ENCODE peak calls at places on chromosomes 4 and X, in seven cellular contexts. One of them, this sample, is unnamed.

GRCh38 chrX:40153335-40154221 is 55.8 kb upstream of the BCOR start:
- DNase-seq in aorta: peak
- DNase-seq in naive thymus-derived CD4-positive, alpha-beta T cell: no peak
- DNase-seq in BJ: no peak
- DNase-seq in stomach: peak
- DNase-seq in tibial artery: peak
- DNase-seq in Caco-2: no peak
- DNase-seq in this sample: peak

GRCh38 chr4:3294401-3295241 is 1.8 kb downstream of the RGS12 start:
- DNase-seq in stomach: peak
- DNase-seq in naive thymus-derived CD4-positive, alpha-beta T cell: no peak
- DNase-seq in Caco-2: no peak
- DNase-seq in BJ: no peak
- DNase-seq in tibial artery: no peak
- DNase-seq in aorta: peak
- DNase-seq in this sample: no peak

GRCh38 chr4:75549019-75549418 is 6.8 kb upstream of the ODAPH start:
- DNase-seq in tibial artery: no peak
- DNase-seq in stomach: no peak
- DNase-seq in naive thymus-derived CD4-positive, alpha-beta T cell: no peak
- DNase-seq in aorta: no peak
- DNase-seq in Caco-2: no peak
- DNase-seq in BJ: no peak
- DNase-seq in this sample: no peak

GRCh38 chr4:77635246-77635645 is 29.6 kb downstream of the CXCL13 start:
- DNase-seq in tibial artery: no peak
- DNase-seq in Caco-2: no peak
- DNase-seq in BJ: no peak
- DNase-seq in aorta: no peak
- DNase-seq in stomach: no peak
- DNase-seq in naive thymus-derived CD4-positive, alpha-beta T cell: no peak
- DNase-seq in this sample: no peak

GRCh38 chr4:88033309-88033708 is 25.9 kb downstream of the PKD2 start:
- DNase-seq in BJ: no peak
- DNase-seq in naive thymus-derived CD4-positive, alpha-beta T cell: peak
- DNase-seq in tibial artery: no peak
- DNase-seq in Caco-2: peak
- DNase-seq in stomach: peak
- DNase-seq in aorta: no peak
- DNase-seq in this sample: no peak

GRCh38 chr4:166622425-166622977 is 611.8 kb downstream of the SPOCK3 start:
- DNase-seq in naive thymus-derived CD4-positive, alpha-beta T cell: no peak
- DNase-seq in BJ: no peak
- DNase-seq in Caco-2: no peak
- DNase-seq in stomach: no peak
- DNase-seq in aorta: no peak
- DNase-seq in tibial artery: no peak
- DNase-seq in this sample: no peak

GRCh38 chr4:1209821-1210220 is 37.4 kb upstream of the SPON2 start:
- DNase-seq in tibial artery: peak
- DNase-seq in aorta: peak
- DNase-seq in Caco-2: peak
- DNase-seq in stomach: peak
- DNase-seq in BJ: peak
- DNase-seq in naive thymus-derived CD4-positive, alpha-beta T cell: no peak
- DNase-seq in this sample: peak

GRCh38 chr4:99061048-99061447 is 27.5 kb downstream of the ADH5 start:
- DNase-seq in tibial artery: no peak
- DNase-seq in Caco-2: no peak
- DNase-seq in BJ: no peak
- DNase-seq in aorta: no peak
- DNase-seq in naive thymus-derived CD4-positive, alpha-beta T cell: no peak
- DNase-seq in stomach: no peak
- DNase-seq in this sample: no peak

GRCh38 chr4:73055241-73055897 is 14.1 kb downstream of the COX18 start:
- DNase-seq in aorta: no peak
- DNase-seq in Caco-2: no peak
- DNase-seq in naive thymus-derived CD4-positive, alpha-beta T cell: no peak
- DNase-seq in stomach: no peak
- DNase-seq in BJ: no peak
- DNase-seq in tibial artery: no peak
- DNase-seq in this sample: no peak

GRCh38 chr4:6847134-6847533 is 62.5 kb upstream of the TBC1D14 start:
- DNase-seq in aorta: no peak
- DNase-seq in BJ: no peak
- DNase-seq in tibial artery: no peak
- DNase-seq in stomach: no peak
- DNase-seq in naive thymus-derived CD4-positive, alpha-beta T cell: no peak
- DNase-seq in Caco-2: no peak
- DNase-seq in this sample: no peak

GRCh38 chrX:154486052-154486395 is 391 bp downstream of the UBL4A start:
- DNase-seq in naive thymus-derived CD4-positive, alpha-beta T cell: no peak
- DNase-seq in aorta: peak
- DNase-seq in Caco-2: no peak
- DNase-seq in tibial artery: no peak
- DNase-seq in stomach: peak
- DNase-seq in BJ: no peak
- DNase-seq in this sample: peak

GRCh38 chr4:30721353-30722091 is 1.4 kb downstream of the PCDH7 start:
- DNase-seq in Caco-2: no peak
- DNase-seq in tibial artery: peak
- DNase-seq in stomach: peak
- DNase-seq in aorta: peak
- DNase-seq in naive thymus-derived CD4-positive, alpha-beta T cell: no peak
- DNase-seq in BJ: no peak
- DNase-seq in this sample: peak

GRCh38 chr4:24999392-25000104 is 31.2 kb downstream of the LGI2 start:
- DNase-seq in stomach: no peak
- DNase-seq in naive thymus-derived CD4-positive, alpha-beta T cell: no peak
- DNase-seq in BJ: no peak
- DNase-seq in tibial artery: no peak
- DNase-seq in aorta: no peak
- DNase-seq in Caco-2: no peak
- DNase-seq in this sample: no peak

GRCh38 chr4:173182403-173182802 is 13.8 kb downstream of the GALNT7 start:
- DNase-seq in Caco-2: no peak
- DNase-seq in stomach: no peak
- DNase-seq in aorta: no peak
- DNase-seq in BJ: peak
- DNase-seq in naive thymus-derived CD4-positive, alpha-beta T cell: no peak
- DNase-seq in tibial artery: no peak
- DNase-seq in this sample: no peak

GRCh38 chr4:123856689-123857545 is 460.3 kb downstream of the SPRY1 start:
- DNase-seq in naive thymus-derived CD4-positive, alpha-beta T cell: no peak
- DNase-seq in Caco-2: peak
- DNase-seq in stomach: peak
- DNase-seq in BJ: no peak
- DNase-seq in tibial artery: no peak
- DNase-seq in aorta: peak
- DNase-seq in this sample: no peak

GRCh38 chr4:138445098-138445497 is 202.9 kb upstream of the SLC7A11 start:
- DNase-seq in tibial artery: no peak
- DNase-seq in naive thymus-derived CD4-positive, alpha-beta T cell: no peak
- DNase-seq in BJ: peak
- DNase-seq in aorta: no peak
- DNase-seq in Caco-2: no peak
- DNase-seq in stomach: no peak
- DNase-seq in this sample: no peak

GRCh38 chr4:54217642-54218486 is 11.2 kb upstream of the PDGFRA start:
- DNase-seq in BJ: peak
- DNase-seq in Caco-2: peak
- DNase-seq in aorta: peak
- DNase-seq in stomach: peak
- DNase-seq in naive thymus-derived CD4-positive, alpha-beta T cell: peak
- DNase-seq in tibial artery: peak
- DNase-seq in this sample: peak

GRCh38 chr4:143668930-143669553 is 31.4 kb downstream of the FREM3 start:
- DNase-seq in tibial artery: no peak
- DNase-seq in naive thymus-derived CD4-positive, alpha-beta T cell: no peak
- DNase-seq in aorta: no peak
- DNase-seq in BJ: no peak
- DNase-seq in stomach: no peak
- DNase-seq in Caco-2: no peak
- DNase-seq in this sample: no peak

GRCh38 chr4:153212755-153213154 is 8.5 kb downstream of the TRIM2 start:
- DNase-seq in BJ: no peak
- DNase-seq in Caco-2: no peak
- DNase-seq in tibial artery: no peak
- DNase-seq in aorta: no peak
- DNase-seq in naive thymus-derived CD4-positive, alpha-beta T cell: no peak
- DNase-seq in stomach: no peak
- DNase-seq in this sample: no peak

GRCh38 chr4:186953601-186954260 is 230.1 kb upstream of the FAT1 start:
- DNase-seq in naive thymus-derived CD4-positive, alpha-beta T cell: no peak
- DNase-seq in Caco-2: no peak
- DNase-seq in BJ: no peak
- DNase-seq in tibial artery: no peak
- DNase-seq in aorta: no peak
- DNase-seq in stomach: no peak
- DNase-seq in this sample: no peak

GRCh38 chrX:54413753-54414152 is 26.5 kb upstream of the TSR2 start:
- DNase-seq in tibial artery: no peak
- DNase-seq in stomach: no peak
- DNase-seq in aorta: no peak
- DNase-seq in Caco-2: no peak
- DNase-seq in BJ: no peak
- DNase-seq in naive thymus-derived CD4-positive, alpha-beta T cell: no peak
- DNase-seq in this sample: no peak

GRCh38 chr4:103075435-103075893 is 1.1 kb downstream of the SLC9B2 start:
- DNase-seq in BJ: no peak
- DNase-seq in tibial artery: no peak
- DNase-seq in aorta: no peak
- DNase-seq in stomach: no peak
- DNase-seq in naive thymus-derived CD4-positive, alpha-beta T cell: no peak
- DNase-seq in Caco-2: peak
- DNase-seq in this sample: no peak

GRCh38 chr4:128574706-128575105 is 234.8 kb upstream of the JADE1 start:
- DNase-seq in Caco-2: peak
- DNase-seq in aorta: peak
- DNase-seq in BJ: no peak
- DNase-seq in naive thymus-derived CD4-positive, alpha-beta T cell: peak
- DNase-seq in tibial artery: peak
- DNase-seq in stomach: peak
- DNase-seq in this sample: peak

GRCh38 chr4:86357608-86358007 is 2.2 kb downstream of the MAPK10 start:
- DNase-seq in naive thymus-derived CD4-positive, alpha-beta T cell: no peak
- DNase-seq in Caco-2: no peak
- DNase-seq in BJ: no peak
- DNase-seq in tibial artery: no peak
- DNase-seq in aorta: no peak
- DNase-seq in stomach: no peak
- DNase-seq in this sample: no peak
- H3K4me3 ChIP-seq in naive thymus-derived CD4-positive, alpha-beta T cell: no peak
- H3K4me3 ChIP-seq in Caco-2: no peak
- H3K4me3 ChIP-seq in BJ: no peak
- H3K4me3 ChIP-seq in tibial artery: no peak
- H3K4me3 ChIP-seq in aorta: no peak
- H3K4me3 ChIP-seq in stomach: no peak
- H3K4me3 ChIP-seq in this sample: no peak

DNA sequence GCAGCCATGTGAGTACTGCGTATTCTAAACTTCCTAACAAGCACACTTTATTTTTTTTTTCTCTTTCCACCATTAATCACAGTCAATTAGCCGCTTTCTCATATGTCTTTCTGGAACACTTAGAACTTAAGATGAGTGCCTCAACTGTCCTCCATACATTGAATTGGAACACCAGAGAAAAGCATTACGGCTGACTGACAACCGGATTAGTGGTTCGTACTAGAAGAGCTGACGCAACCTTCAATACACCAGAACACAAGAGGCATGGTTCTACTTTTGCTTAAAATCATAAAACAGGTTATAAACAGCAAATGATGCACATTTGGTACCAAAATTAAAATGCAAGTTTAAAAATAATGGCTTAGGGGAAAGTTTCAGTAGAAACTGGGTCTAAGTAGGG is 3.3 kb downstream of the TMEM47 start:
- DNase-seq in aorta: no peak
- DNase-seq in BJ: no peak
- DNase-seq in naive thymus-derived CD4-positive, alpha-beta T cell: no peak
- DNase-seq in Caco-2: no peak
- DNase-seq in tibial artery: no peak
- DNase-seq in stomach: no peak
- DNase-seq in this sample: no peak
- H3K4me3 ChIP-seq in aorta: peak
- H3K4me3 ChIP-seq in BJ: peak
- H3K4me3 ChIP-seq in naive thymus-derived CD4-positive, alpha-beta T cell: no peak
- H3K4me3 ChIP-seq in Caco-2: no peak
- H3K4me3 ChIP-seq in tibial artery: peak
- H3K4me3 ChIP-seq in stomach: peak
- H3K4me3 ChIP-seq in this sample: peak

DNA sequence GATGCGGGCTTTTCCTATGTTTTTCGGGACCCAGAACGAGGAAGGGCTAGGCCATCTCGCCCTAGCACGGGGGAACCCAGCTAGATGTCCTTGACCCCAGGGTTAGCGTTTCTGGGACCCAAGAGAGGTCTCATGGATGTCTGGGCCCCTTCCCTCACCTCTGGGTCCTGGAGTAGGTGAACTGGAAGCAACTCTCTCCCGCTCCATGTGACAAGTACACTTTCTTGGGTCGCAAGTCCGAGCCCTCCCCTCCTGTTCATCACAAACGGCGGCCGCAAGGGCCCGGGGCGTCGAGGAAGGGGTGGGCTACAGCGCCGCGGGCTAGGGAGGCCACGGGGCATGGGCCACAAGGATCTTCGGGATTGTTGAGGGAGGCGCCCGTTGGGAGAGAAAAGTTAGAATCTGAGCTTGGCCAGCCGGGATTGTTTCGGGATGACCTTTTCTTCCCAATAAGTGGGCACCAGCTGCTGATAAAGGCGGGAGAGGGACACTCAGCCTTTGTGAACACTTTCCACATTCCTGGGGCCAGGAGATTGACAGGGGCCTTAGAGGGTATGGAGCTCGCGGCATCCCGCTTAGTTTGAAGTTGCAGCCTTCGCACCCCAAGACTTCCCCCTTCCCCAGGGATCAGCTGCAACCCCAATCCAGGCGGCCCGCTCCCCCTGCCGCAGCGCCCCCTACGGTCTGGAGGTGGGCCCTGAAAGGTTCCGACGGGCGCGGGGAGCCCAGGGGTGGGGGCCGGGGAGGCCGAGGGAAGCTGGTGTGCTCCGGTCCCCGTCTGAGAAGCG is 137.0 kb upstream of the ZIC3 start:
- DNase-seq in naive thymus-derived CD4-positive, alpha-beta T cell: no peak
- DNase-seq in stomach: no peak
- DNase-seq in aorta: no peak
- DNase-seq in BJ: no peak
- DNase-seq in Caco-2: no peak
- DNase-seq in tibial artery: no peak
- DNase-seq in this sample: no peak
- H3K4me3 ChIP-seq in naive thymus-derived CD4-positive, alpha-beta T cell: no peak
- H3K4me3 ChIP-seq in stomach: peak
- H3K4me3 ChIP-seq in aorta: no peak
- H3K4me3 ChIP-seq in BJ: no peak
- H3K4me3 ChIP-seq in Caco-2: no peak
- H3K4me3 ChIP-seq in tibial artery: peak
- H3K4me3 ChIP-seq in this sample: peak

DNA sequence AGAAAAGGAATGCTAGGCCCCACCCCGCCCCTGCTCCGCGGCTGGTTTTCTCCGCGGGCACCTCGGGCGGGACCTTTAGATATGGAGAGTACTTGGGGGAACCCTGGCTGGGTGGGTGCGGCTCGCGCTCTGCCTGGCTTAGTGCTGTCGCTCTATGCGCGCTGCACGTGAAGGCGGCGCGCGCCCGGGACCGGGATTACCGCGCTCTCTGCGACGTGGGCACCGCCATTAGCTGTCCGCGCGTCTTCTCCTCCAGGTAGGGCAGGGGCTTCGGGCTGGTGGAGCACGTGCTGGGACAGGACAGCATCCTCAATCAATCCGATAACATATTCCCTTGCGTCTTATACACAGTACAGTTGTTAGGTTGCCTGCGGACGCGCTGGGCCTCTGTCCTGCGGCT is 56.0 kb downstream of the MAGEB10 start:
- DNase-seq in naive thymus-derived CD4-positive, alpha-beta T cell: no peak
- DNase-seq in stomach: no peak
- DNase-seq in BJ: no peak
- DNase-seq in aorta: no peak
- DNase-seq in tibial artery: no peak
- DNase-seq in Caco-2: no peak
- DNase-seq in this sample: no peak
- H3K4me3 ChIP-seq in naive thymus-derived CD4-positive, alpha-beta T cell: no peak
- H3K4me3 ChIP-seq in stomach: no peak
- H3K4me3 ChIP-seq in BJ: no peak
- H3K4me3 ChIP-seq in aorta: no peak
- H3K4me3 ChIP-seq in tibial artery: no peak
- H3K4me3 ChIP-seq in Caco-2: no peak
- H3K4me3 ChIP-seq in this sample: no peak